ENCODE peak calls at places on chromosomes 4 and X, in eight cellular contexts. F is AG04449, Y is A549, P is activated B cell treated with CpG ODN at 0.5 μM for 24 hours, A is pancreas, K is GM20000, J is MCF 10A, N is WTC11. L is an unnamed sample.

GRCh38 chr4:150384249-150384648 is 197.7 kb upstream of the MAB21L2 start:
- DNase-seq in J (no peak), Y (no peak), A (no peak), P (no peak), K (no peak), F (no peak), N (no peak), L (no peak)

GRCh38 chrX:134548257-134548732 is 88.3 kb downstream of the HPRT1 start:
- DNase-seq in K (no peak), N (no peak), A (no peak), F (no peak), P (no peak), Y (no peak), J (no peak), L (no peak)

GRCh38 chr4:1261107-1261928 is 12.4 kb upstream of the CTBP1 start:
- DNase-seq in P (no peak), A (no peak), F (no peak), Y (no peak), N (no peak), K (no peak), J (no peak), L (no peak)

GRCh38 chr4:86544313-86544966 is 49.7 kb upstream of the PTPN13 start:
- DNase-seq in K (peak; percentile 32), F (no peak), P (no peak), Y (no peak), A (no peak), J (no peak), N (no peak), L (no peak)

GRCh38 chr4:181896609-181897008 is 346.6 kb upstream of the TENM3 start:
- DNase-seq in Y (no peak), F (no peak), J (no peak), P (no peak), A (no peak), K (no peak), N (no peak), L (no peak)

GRCh38 chr4:76486588-76487276 is 51.7 kb downstream of the SHROOM3 start:
- DNase-seq in N (no peak), F (no peak), K (no peak), A (no peak), J (no peak), Y (no peak), P (no peak), L (no peak)

GRCh38 chrX:40975951-40976350 is 109.3 kb upstream of the USP9X start:
- DNase-seq in Y (no peak), J (no peak), A (no peak), N (no peak), K (no peak), F (no peak), P (no peak), L (no peak)

GRCh38 chrX:39470588-39471155 is 627.1 kb downstream of the BCOR start:
- DNase-seq in N (no peak), Y (no peak), F (no peak), K (no peak), A (no peak), J (no peak), P (no peak), L (no peak)

GRCh38 chrX:16730450-16730849 is 11.0 kb downstream of the SYAP1 start:
- DNase-seq in Y (no peak), K (no peak), P (no peak), J (no peak), A (no peak), F (no peak), N (no peak), L (no peak)

GRCh38 chr4:8727546-8728510 is 135.3 kb downstream of the CPZ start:
- DNase-seq in N (no peak), A (peak; percentile 2), K (no peak), J (no peak), Y (no peak), F (no peak), P (no peak), L (no peak)

GRCh38 chr4:107579099-107579498 is 140.9 kb downstream of the PAPSS1 start:
- DNase-seq in P (no peak), Y (no peak), A (no peak), F (no peak), J (no peak), N (no peak), K (no peak), L (no peak)

GRCh38 chr4:97309111-97309510 is 834.2 kb downstream of the STPG2 start:
- DNase-seq in P (no peak), N (no peak), F (no peak), A (no peak), Y (no peak), J (no peak), K (no peak), L (no peak)

GRCh38 chrX:56738670-56739069 is 9.6 kb downstream of the NBDY start:
- DNase-seq in A (no peak), K (no peak), P (no peak), N (no peak), J (no peak), Y (no peak), F (no peak), L (peak; percentile 25)

GRCh38 chr4:113659127-113659526 is 102.4 kb downstream of the CAMK2D start:
- DNase-seq in K (no peak), A (no peak), P (no peak), F (no peak), Y (no peak), N (no peak), J (no peak), L (no peak)

GRCh38 chr4:126778348-126778747 is 854.4 kb upstream of the INTU start:
- DNase-seq in Y (no peak), F (no peak), A (no peak), J (peak; percentile 52), K (no peak), N (no peak), P (no peak), L (no peak)

GRCh38 chr4:1755297-1755696 is 34.0 kb downstream of the TACC3 start:
- DNase-seq in F (no peak), A (no peak), J (no peak), K (no peak), Y (no peak), P (no peak), N (no peak), L (no peak)

GRCh38 chrX:29652484-29652883 is 562.9 kb upstream of the MAGEB2 start:
- DNase-seq in K (no peak), F (no peak), P (no peak), J (no peak), A (no peak), N (no peak), Y (no peak), L (no peak)

GRCh38 chrX:38669425-38669824 is 108.1 kb downstream of the TSPAN7 start:
- DNase-seq in J (no peak), N (no peak), F (no peak), A (no peak), K (no peak), P (no peak), Y (no peak), L (no peak)

GRCh38 chr4:72031868-72032619 is at the start of gene NPFFR2:
- DNase-seq in J (no peak), A (peak; percentile 16), N (peak; percentile 78), K (no peak), F (no peak), Y (no peak), P (no peak), L (no peak)

GRCh38 chr4:47915378-47915777 is 995 bp upstream of the NFXL1 start:
- DNase-seq in A (no peak), J (no peak), P (no peak), Y (no peak), K (no peak), N (no peak), F (no peak), L (no peak)

GRCh38 chrX:21666679-21667078 is 8.5 kb upstream of the KLHL34 start:
- DNase-seq in Y (no peak), J (peak; percentile 9), F (peak; percentile 0), N (no peak), A (no peak), P (no peak), K (no peak), L (no peak)

GRCh38 chr4:18536420-18536819 is 514.9 kb upstream of the LCORL start:
- DNase-seq in A (no peak), Y (no peak), N (peak; percentile 15), P (no peak), J (peak; percentile 6), F (no peak), K (no peak), L (no peak)

GRCh38 chr4:5824635-5825034 is 68.3 kb downstream of the CRMP1 start:
- DNase-seq in A (no peak), K (peak; percentile 43), F (no peak), P (no peak), J (peak; percentile 47), Y (peak; percentile 44), N (peak; percentile 37), L (no peak)

GRCh38 chrX:106510713-106511411 is 100.9 kb upstream of the RADX start:
- DNase-seq in K (no peak), P (no peak), A (no peak), J (no peak), N (no peak), F (no peak), Y (no peak), L (no peak)

GRCh38 chrX:131778269-131779218 is 234.7 kb downstream of the OR13H1 start:
- DNase-seq in J (peak; percentile 88), F (no peak), K (no peak), Y (peak; percentile 46), A (peak; percentile 87), N (no peak), P (no peak), L (no peak)
- TF ChIP-seq CTCF in J (peak; percentile 39), F (no peak), K (no peak), Y (peak; percentile 53), A (no peak), N (no peak), P (no peak), L (peak; percentile 35)

DNA sequence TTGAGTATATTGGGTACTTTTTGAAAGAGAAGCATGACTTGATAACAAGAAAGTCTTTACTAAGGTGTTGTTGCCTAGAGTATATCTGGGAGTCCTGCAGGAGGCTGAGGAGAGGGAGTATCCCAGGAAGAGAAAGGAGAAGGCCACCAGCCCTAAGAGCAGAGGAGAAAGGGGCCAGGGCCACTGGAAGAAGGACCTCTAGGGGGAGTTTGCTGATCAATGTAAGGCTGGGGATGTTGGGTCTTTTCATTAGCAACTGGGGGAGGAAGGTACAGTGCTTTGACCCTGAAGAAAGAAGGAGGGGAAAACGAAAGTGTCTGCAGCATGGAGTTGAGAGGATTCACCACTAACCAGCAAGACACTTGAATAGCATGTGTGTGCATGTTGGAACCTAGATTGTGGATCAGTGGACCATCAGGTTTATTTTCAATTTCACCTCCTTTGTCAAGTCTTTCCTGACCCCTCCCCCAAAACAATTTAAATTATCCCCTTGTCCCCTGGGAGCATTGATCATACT is 4.5 kb downstream of the SMIM9 start:
- DNase-seq in P (no peak), A (no peak), F (no peak), J (no peak), N (no peak), K (no peak), Y (no peak), L (no peak)
- TF ChIP-seq CTCF in P (no peak), A (no peak), F (no peak), J (no peak), N (no peak), K (no peak), Y (no peak), L (no peak)

GRCh38 chr4:152784490-152785195 is 4.9 kb downstream of the ARFIP1 start:
- DNase-seq in F (no peak), K (no peak), Y (peak; percentile 11), N (no peak), J (peak; percentile 32), A (no peak), P (no peak), L (no peak)
- TF ChIP-seq CTCF in F (no peak), K (peak; percentile 16), Y (no peak), N (no peak), J (no peak), A (no peak), P (no peak), L (peak; percentile 25)

GRCh38 chrX:51463322-51463721 is 33.1 kb downstream of the NUDT11 start:
- DNase-seq in Y (no peak), K (no peak), N (no peak), F (no peak), A (no peak), J (no peak), P (no peak), L (no peak)
- TF ChIP-seq CTCF in Y (no peak), K (no peak), N (no peak), F (no peak), A (no peak), J (no peak), P (no peak), L (no peak)